ENCODE peak calls at places on chromosomes 4 and X, in six cellular contexts. One of them, this sample, is unnamed.

GRCh38 chr4:18684932-18685331 is 663.4 kb upstream of the LCORL start:
- ATAC-seq in HepG2: no peak
- ATAC-seq in upper lobe of left lung: no peak
- ATAC-seq in HCT116: no peak
- ATAC-seq in K562: no peak
- ATAC-seq in GM12878: no peak
- ATAC-seq in this sample: no peak

GRCh38 chrX:18793601-18794089 is 86.2 kb downstream of the PPEF1 start:
- ATAC-seq in HepG2: no peak
- ATAC-seq in upper lobe of left lung: no peak
- ATAC-seq in HCT116: peak; percentile 53
- ATAC-seq in K562: peak; percentile 70
- ATAC-seq in GM12878: no peak
- ATAC-seq in this sample: no peak

GRCh38 chrX:13702390-13702789 is 13.5 kb downstream of the RAB9A start:
- ATAC-seq in HepG2: no peak
- ATAC-seq in upper lobe of left lung: no peak
- ATAC-seq in HCT116: no peak
- ATAC-seq in K562: no peak
- ATAC-seq in GM12878: no peak
- ATAC-seq in this sample: no peak

GRCh38 chrX:152601848-152602616 is 35.7 kb upstream of the GABRQ start:
- ATAC-seq in HepG2: no peak
- ATAC-seq in upper lobe of left lung: no peak
- ATAC-seq in HCT116: peak; percentile 67
- ATAC-seq in K562: peak; percentile 80
- ATAC-seq in GM12878: peak; percentile 21
- ATAC-seq in this sample: no peak

GRCh38 chr4:144734522-144734921 is 88.6 kb downstream of the HHIP start:
- ATAC-seq in HepG2: no peak
- ATAC-seq in upper lobe of left lung: no peak
- ATAC-seq in HCT116: peak; percentile 76
- ATAC-seq in K562: no peak
- ATAC-seq in GM12878: no peak
- ATAC-seq in this sample: no peak

GRCh38 chr4:114807357-114807756 is 208.8 kb downstream of the UGT8 start:
- ATAC-seq in HepG2: peak; percentile 63
- ATAC-seq in upper lobe of left lung: no peak
- ATAC-seq in HCT116: peak; percentile 51
- ATAC-seq in K562: no peak
- ATAC-seq in GM12878: peak; percentile 50
- ATAC-seq in this sample: no peak

GRCh38 chrX:56066016-56066415 is 166.1 kb upstream of the KLF8 start:
- ATAC-seq in HepG2: no peak
- ATAC-seq in upper lobe of left lung: no peak
- ATAC-seq in HCT116: no peak
- ATAC-seq in K562: no peak
- ATAC-seq in GM12878: peak; percentile 93
- ATAC-seq in this sample: no peak

GRCh38 chrX:73525928-73526690 is 36.9 kb upstream of the CHIC1 start:
- ATAC-seq in HepG2: no peak
- ATAC-seq in upper lobe of left lung: no peak
- ATAC-seq in HCT116: no peak
- ATAC-seq in K562: no peak
- ATAC-seq in GM12878: no peak
- ATAC-seq in this sample: no peak

GRCh38 chr4:88814043-88814617 is 116.5 kb upstream of the NAP1L5 start:
- ATAC-seq in HepG2: peak; percentile 76
- ATAC-seq in upper lobe of left lung: no peak
- ATAC-seq in HCT116: no peak
- ATAC-seq in K562: peak; percentile 82
- ATAC-seq in GM12878: peak; percentile 34
- ATAC-seq in this sample: no peak
- TF ChIP-seq CTCF in HepG2: peak; percentile 15
- TF ChIP-seq CTCF in upper lobe of left lung: no peak
- TF ChIP-seq CTCF in HCT116: peak; percentile 1
- TF ChIP-seq CTCF in K562: peak; percentile 55
- TF ChIP-seq CTCF in GM12878: peak; percentile 5
- TF ChIP-seq CTCF in this sample: no peak

GRCh38 chr4:153519677-153520076 is 53.5 kb downstream of the TMEM131L start:
- ATAC-seq in HepG2: no peak
- ATAC-seq in upper lobe of left lung: no peak
- ATAC-seq in HCT116: no peak
- ATAC-seq in K562: peak; percentile 7
- ATAC-seq in GM12878: no peak
- ATAC-seq in this sample: no peak

GRCh38 chr4:153520227-153520626 is 54.1 kb downstream of the TMEM131L start:
- ATAC-seq in HepG2: no peak
- ATAC-seq in upper lobe of left lung: no peak
- ATAC-seq in HCT116: no peak
- ATAC-seq in K562: no peak
- ATAC-seq in GM12878: no peak
- ATAC-seq in this sample: no peak

GRCh38 chr4:153521995-153522799 is 56.0 kb downstream of the TMEM131L start:
- ATAC-seq in HepG2: no peak
- ATAC-seq in upper lobe of left lung: no peak
- ATAC-seq in HCT116: no peak
- ATAC-seq in K562: peak; percentile 6
- ATAC-seq in GM12878: peak; percentile 54
- ATAC-seq in this sample: no peak

GRCh38 chr4:153521467-153521866 is 55.3 kb downstream of the TMEM131L start:
- ATAC-seq in HepG2: no peak
- ATAC-seq in upper lobe of left lung: no peak
- ATAC-seq in HCT116: no peak
- ATAC-seq in K562: no peak
- ATAC-seq in GM12878: peak; percentile 60
- ATAC-seq in this sample: no peak

DNA sequence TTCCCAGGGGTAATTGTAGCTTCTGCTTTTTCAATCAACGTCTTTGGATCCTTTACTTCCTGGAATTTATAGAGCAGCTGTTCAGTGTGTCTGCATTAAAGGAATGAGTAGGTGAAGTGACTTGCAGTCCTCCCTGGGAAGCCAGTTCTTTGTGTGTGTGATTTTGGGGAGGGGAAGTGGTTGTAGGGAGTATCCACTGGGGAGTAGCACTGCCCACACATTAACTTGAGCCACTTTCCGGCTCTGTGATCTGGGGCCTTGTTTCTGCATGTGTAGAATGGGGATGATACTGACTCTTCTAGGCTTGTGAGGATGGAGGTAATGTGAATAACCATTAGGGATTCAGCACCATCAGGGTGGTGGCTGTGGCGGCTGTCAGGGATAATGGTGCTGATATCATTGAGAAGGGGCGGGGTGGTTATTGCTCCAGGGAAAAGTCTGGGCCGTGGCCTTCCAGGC is 54.7 kb downstream of the TMEM131L start:
- ATAC-seq in HepG2: no peak
- ATAC-seq in upper lobe of left lung: peak; percentile 35
- ATAC-seq in HCT116: no peak
- ATAC-seq in K562: peak; percentile 60
- ATAC-seq in GM12878: peak; percentile 61
- ATAC-seq in this sample: no peak
- TF ChIP-seq POLR2A in HepG2: no peak
- TF ChIP-seq POLR2A in upper lobe of left lung: no peak
- TF ChIP-seq POLR2A in HCT116: no peak
- TF ChIP-seq POLR2A in K562: no peak
- TF ChIP-seq POLR2A in GM12878: no peak
- TF ChIP-seq POLR2A in this sample: no peak

GRCh38 chr4:3248811-3249661 is at the start of gene MSANTD1:
- ATAC-seq in HepG2: no peak
- ATAC-seq in upper lobe of left lung: no peak
- ATAC-seq in HCT116: no peak
- ATAC-seq in K562: no peak
- ATAC-seq in GM12878: no peak
- ATAC-seq in this sample: no peak
- TF ChIP-seq POLR2AphosphoS5 in HepG2: no peak
- TF ChIP-seq POLR2AphosphoS5 in upper lobe of left lung: no peak
- TF ChIP-seq POLR2AphosphoS5 in HCT116: no peak
- TF ChIP-seq POLR2AphosphoS5 in K562: no peak
- TF ChIP-seq POLR2AphosphoS5 in GM12878: no peak
- TF ChIP-seq POLR2AphosphoS5 in this sample: peak; percentile 62

GRCh38 chr4:20256381-20256881 is 4.7 kb downstream of the SLIT2 start:
- ATAC-seq in HepG2: no peak
- ATAC-seq in upper lobe of left lung: no peak
- ATAC-seq in HCT116: no peak
- ATAC-seq in K562: no peak
- ATAC-seq in GM12878: no peak
- ATAC-seq in this sample: no peak

GRCh38 chr4:20259707-20260106 is 8.0 kb downstream of the SLIT2 start:
- ATAC-seq in HepG2: no peak
- ATAC-seq in upper lobe of left lung: no peak
- ATAC-seq in HCT116: no peak
- ATAC-seq in K562: no peak
- ATAC-seq in GM12878: no peak
- ATAC-seq in this sample: no peak

GRCh38 chr4:20262221-20262620 is 10.5 kb downstream of the SLIT2 start:
- ATAC-seq in HepG2: no peak
- ATAC-seq in upper lobe of left lung: no peak
- ATAC-seq in HCT116: no peak
- ATAC-seq in K562: no peak
- ATAC-seq in GM12878: no peak
- ATAC-seq in this sample: no peak

GRCh38 chr4:20264688-20265087 is 13.0 kb downstream of the SLIT2 start:
- ATAC-seq in HepG2: no peak
- ATAC-seq in upper lobe of left lung: no peak
- ATAC-seq in HCT116: no peak
- ATAC-seq in K562: no peak
- ATAC-seq in GM12878: no peak
- ATAC-seq in this sample: no peak

GRCh38 chr4:20260821-20261220 is 9.1 kb downstream of the SLIT2 start:
- ATAC-seq in HepG2: no peak
- ATAC-seq in upper lobe of left lung: no peak
- ATAC-seq in HCT116: no peak
- ATAC-seq in K562: no peak
- ATAC-seq in GM12878: no peak
- ATAC-seq in this sample: no peak
- TF ChIP-seq CTCF in HepG2: no peak
- TF ChIP-seq CTCF in upper lobe of left lung: no peak
- TF ChIP-seq CTCF in HCT116: no peak
- TF ChIP-seq CTCF in K562: no peak
- TF ChIP-seq CTCF in GM12878: no peak
- TF ChIP-seq CTCF in this sample: no peak

DNA sequence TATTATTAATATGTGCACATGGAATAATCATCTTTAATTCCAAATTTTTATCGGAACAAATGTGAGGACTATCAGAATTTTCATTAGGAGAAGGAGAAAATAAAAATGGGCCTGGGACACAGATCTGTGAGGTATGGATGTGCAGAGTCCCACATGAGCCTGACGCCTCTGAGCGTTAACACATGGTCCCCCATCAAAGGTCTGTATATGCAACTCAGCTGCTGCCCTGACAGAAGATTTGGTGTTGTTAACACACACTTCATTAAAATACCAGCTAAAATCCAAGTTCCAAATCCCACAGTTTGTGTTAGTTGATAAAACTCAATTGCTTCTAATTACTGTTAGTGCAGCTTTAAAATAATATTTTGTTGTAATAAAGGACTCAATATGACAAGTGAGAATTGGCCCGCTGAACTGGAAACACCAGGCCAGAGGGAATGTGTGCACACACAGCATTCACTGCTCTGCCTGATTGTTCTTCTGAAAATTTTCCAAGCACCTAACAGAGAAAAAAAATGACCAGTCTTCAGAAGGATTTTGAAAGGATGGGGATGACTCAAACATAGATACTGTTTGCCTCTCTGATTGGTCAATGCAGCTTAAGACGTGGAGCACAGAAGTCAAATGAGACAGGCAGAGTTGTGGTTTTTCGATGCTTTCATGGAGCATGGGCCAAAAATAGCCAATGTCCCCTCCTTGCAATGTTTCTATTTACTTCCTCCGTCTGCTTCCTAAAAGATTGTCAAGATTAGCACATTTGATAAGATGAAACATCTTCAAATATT is 266.6 kb downstream of the NKX6-1 start:
- ATAC-seq in HepG2: no peak
- ATAC-seq in upper lobe of left lung: no peak
- ATAC-seq in HCT116: no peak
- ATAC-seq in K562: no peak
- ATAC-seq in GM12878: no peak
- ATAC-seq in this sample: peak; percentile 88
- TF ChIP-seq POLR2A in HepG2: no peak
- TF ChIP-seq POLR2A in upper lobe of left lung: no peak
- TF ChIP-seq POLR2A in HCT116: no peak
- TF ChIP-seq POLR2A in K562: no peak
- TF ChIP-seq POLR2A in GM12878: no peak
- TF ChIP-seq POLR2A in this sample: no peak

GRCh38 chr4:92263575-92263974 is 40.2 kb upstream of the GRID2 start:
- ATAC-seq in HepG2: no peak
- ATAC-seq in upper lobe of left lung: no peak
- ATAC-seq in HCT116: no peak
- ATAC-seq in K562: no peak
- ATAC-seq in GM12878: no peak
- ATAC-seq in this sample: no peak

GRCh38 chr4:92261256-92261655 is 42.5 kb upstream of the GRID2 start:
- ATAC-seq in HepG2: no peak
- ATAC-seq in upper lobe of left lung: no peak
- ATAC-seq in HCT116: no peak
- ATAC-seq in K562: no peak
- ATAC-seq in GM12878: no peak
- ATAC-seq in this sample: no peak

GRCh38 chr4:92264163-92264562 is 39.6 kb upstream of the GRID2 start:
- ATAC-seq in HepG2: no peak
- ATAC-seq in upper lobe of left lung: no peak
- ATAC-seq in HCT116: no peak
- ATAC-seq in K562: no peak
- ATAC-seq in GM12878: no peak
- ATAC-seq in this sample: no peak

GRCh38 chr4:92262371-92262770 is 41.4 kb upstream of the GRID2 start:
- ATAC-seq in HepG2: no peak
- ATAC-seq in upper lobe of left lung: no peak
- ATAC-seq in HCT116: no peak
- ATAC-seq in K562: no peak
- ATAC-seq in GM12878: no peak
- ATAC-seq in this sample: no peak

DNA sequence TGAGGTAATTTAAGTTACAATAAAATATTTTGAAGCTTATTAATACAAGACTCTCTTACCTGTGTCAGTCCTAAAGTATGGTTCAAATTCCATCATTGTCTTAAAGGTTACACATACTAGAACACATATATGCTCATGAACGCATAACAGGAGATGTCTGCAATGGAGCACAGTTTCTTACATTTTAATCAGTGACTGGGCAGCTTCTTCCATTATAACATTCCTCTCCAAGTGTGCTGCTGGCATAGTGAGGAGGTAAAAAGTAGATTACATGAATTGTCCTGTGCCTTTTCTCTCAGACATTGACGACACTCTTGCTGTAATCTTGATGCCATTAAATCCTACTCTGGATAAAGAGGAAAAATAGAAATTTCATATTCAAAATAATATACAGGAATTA is 40.8 kb upstream of the GRID2 start:
- ATAC-seq in HepG2: no peak
- ATAC-seq in upper lobe of left lung: no peak
- ATAC-seq in HCT116: no peak
- ATAC-seq in K562: no peak
- ATAC-seq in GM12878: no peak
- ATAC-seq in this sample: no peak
- TF ChIP-seq POLR2AphosphoS5 in HepG2: no peak
- TF ChIP-seq POLR2AphosphoS5 in upper lobe of left lung: no peak
- TF ChIP-seq POLR2AphosphoS5 in HCT116: no peak
- TF ChIP-seq POLR2AphosphoS5 in K562: no peak
- TF ChIP-seq POLR2AphosphoS5 in GM12878: no peak
- TF ChIP-seq POLR2AphosphoS5 in this sample: no peak